ENCODE peak calls at places on chromosomes 12 and 14, in ten cellular contexts. I is right atrium auricular region, P is GM20000, Z is BJ, U is coronary artery, T is Calu3, Q is thoracic aorta, X is heart left ventricle, F is neural crest cell, E is heart right ventricle. V is an unnamed sample.

GRCh38 chr14:101474563-101475467 is 86.5 kb upstream of the DIO3 start:
- DNase-seq in I (no peak), P (no peak), Z (no peak), U (peak), T (no peak), Q (no peak), X (no peak), F (no peak), E (no peak), V (peak)

GRCh38 chr12:105740970-105741725 is 397.6 kb downstream of the NUAK1 start:
- DNase-seq in I (no peak), P (no peak), Z (no peak), U (no peak), T (no peak), Q (no peak), X (peak), F (no peak), E (peak), V (no peak)

GRCh38 chr12:49899921-49900320 is 3.8 kb downstream of the FAIM2 start:
- DNase-seq in I (no peak), P (no peak), Z (no peak), U (no peak), T (no peak), Q (no peak), X (no peak), F (no peak), E (no peak), V (no peak)

GRCh38 chr12:130394906-130395305 is 57.2 kb downstream of the PIWIL1 start:
- DNase-seq in I (no peak), P (no peak), Z (no peak), U (no peak), T (no peak), Q (no peak), X (no peak), F (no peak), E (no peak), V (no peak)

GRCh38 chr14:81221579-81222102 is 882 bp upstream of the GTF2A1 start:
- DNase-seq in I (no peak), P (no peak), Z (no peak), U (no peak), T (no peak), Q (no peak), X (no peak), F (no peak), E (no peak), V (no peak)

GRCh38 chr14:68343534-68344093 is 449.3 kb downstream of the ZFP36L1 start:
- DNase-seq in I (no peak), P (no peak), Z (no peak), U (no peak), T (no peak), Q (no peak), X (no peak), F (no peak), E (no peak), V (no peak)

GRCh38 chr14:34593740-34594375 is 36.1 kb downstream of the SNX6 start:
- DNase-seq in I (no peak), P (no peak), Z (no peak), U (no peak), T (no peak), Q (no peak), X (no peak), F (no peak), E (no peak), V (no peak)

GRCh38 chr12:122303068-122303467 is 36.8 kb upstream of the VPS33A start:
- DNase-seq in I (no peak), P (no peak), Z (no peak), U (no peak), T (no peak), Q (no peak), X (no peak), F (no peak), E (no peak), V (no peak)

GRCh38 chr12:104372048-104372720 is 68.6 kb downstream of the EID3 start:
- DNase-seq in I (peak), P (no peak), Z (no peak), U (no peak), T (no peak), Q (no peak), X (no peak), F (no peak), E (no peak), V (no peak)

GRCh38 chr14:81716953-81717352 is 183.3 kb upstream of the SEL1L start:
- DNase-seq in I (no peak), P (no peak), Z (no peak), U (no peak), T (no peak), Q (no peak), X (no peak), F (no peak), E (no peak), V (no peak)

GRCh38 chr12:60185060-60185459 is 589.2 kb downstream of the SLC16A7 start:
- DNase-seq in I (no peak), P (no peak), Z (no peak), U (no peak), T (no peak), Q (no peak), X (no peak), F (no peak), E (no peak), V (no peak)

GRCh38 chr12:96425973-96426372 is 25.7 kb upstream of the CDK17 start:
- DNase-seq in I (no peak), P (no peak), Z (no peak), U (no peak), T (no peak), Q (no peak), X (no peak), F (no peak), E (no peak), V (no peak)

GRCh38 chr12:87140257-87140656 is 884.1 kb upstream of the MGAT4C start:
- DNase-seq in I (no peak), P (no peak), Z (no peak), U (no peak), T (no peak), Q (no peak), X (no peak), F (no peak), E (no peak), V (no peak)

GRCh38 chr12:42370013-42370412 is 44.0 kb downstream of the PPHLN1 start:
- DNase-seq in I (no peak), P (no peak), Z (no peak), U (no peak), T (no peak), Q (no peak), X (no peak), F (no peak), E (no peak), V (no peak)

GRCh38 chr14:39180553-39180952 is 5.5 kb downstream of the PNN start:
- DNase-seq in I (no peak), P (no peak), Z (no peak), U (no peak), T (no peak), Q (no peak), X (no peak), F (no peak), E (no peak), V (no peak)

GRCh38 chr12:14111230-14111865 is 129.9 kb upstream of the GRIN2B start:
- DNase-seq in I (no peak), P (peak), Z (no peak), U (no peak), T (peak), Q (no peak), X (no peak), F (no peak), E (no peak), V (no peak)

GRCh38 chr14:99043756-99044155 is 228.2 kb downstream of the BCL11B start:
- DNase-seq in I (no peak), P (no peak), Z (no peak), U (peak), T (no peak), Q (no peak), X (no peak), F (no peak), E (no peak), V (no peak)

GRCh38 chr14:92317511-92317910 is 5.5 kb upstream of the SLC24A4 start:
- DNase-seq in I (no peak), P (no peak), Z (no peak), U (no peak), T (no peak), Q (no peak), X (no peak), F (no peak), E (no peak), V (no peak)

GRCh38 chr14:103740991-103741689 is 25.5 kb downstream of the ZFYVE21 start:
- DNase-seq in I (no peak), P (no peak), Z (no peak), U (peak), T (no peak), Q (no peak), X (no peak), F (no peak), E (no peak), V (no peak)

GRCh38 chr12:120286768-120287490 is 4.8 kb downstream of the RNU4-2 start:
- DNase-seq in I (no peak), P (no peak), Z (no peak), U (no peak), T (no peak), Q (no peak), X (no peak), F (no peak), E (no peak), V (no peak)

GRCh38 chr14:99035268-99035667 is 236.7 kb downstream of the BCL11B start:
- DNase-seq in I (peak), P (no peak), Z (no peak), U (peak), T (peak), Q (no peak), X (peak), F (no peak), E (peak), V (no peak)

GRCh38 chr12:20946732-20947131 is 136.2 kb downstream of the SLCO1B3 start:
- DNase-seq in I (no peak), P (peak), Z (no peak), U (no peak), T (no peak), Q (no peak), X (no peak), F (peak), E (no peak), V (no peak)

GRCh38 chr12:79364197-79364596 is 326.6 kb downstream of the PAWR start:
- DNase-seq in I (no peak), P (no peak), Z (no peak), U (no peak), T (no peak), Q (no peak), X (no peak), F (no peak), E (no peak), V (no peak)

GRCh38 chr12:101773560-101774206 is 34.4 kb upstream of the SYCP3 start:
- DNase-seq in I (peak), P (peak), Z (peak), U (no peak), T (peak), Q (no peak), X (peak), F (peak), E (peak), V (peak)

GRCh38 chr14:77212933-77213656 is 31.5 kb downstream of the TMEM63C start:
- DNase-seq in I (no peak), P (peak), Z (no peak), U (no peak), T (peak), Q (no peak), X (no peak), F (peak), E (no peak), V (no peak)
- TF ChIP-seq CTCF in I (no peak), P (peak), Z (peak), U (no peak), T (peak), Q (no peak), X (peak), F (peak), E (peak), V (no peak)

DNA sequence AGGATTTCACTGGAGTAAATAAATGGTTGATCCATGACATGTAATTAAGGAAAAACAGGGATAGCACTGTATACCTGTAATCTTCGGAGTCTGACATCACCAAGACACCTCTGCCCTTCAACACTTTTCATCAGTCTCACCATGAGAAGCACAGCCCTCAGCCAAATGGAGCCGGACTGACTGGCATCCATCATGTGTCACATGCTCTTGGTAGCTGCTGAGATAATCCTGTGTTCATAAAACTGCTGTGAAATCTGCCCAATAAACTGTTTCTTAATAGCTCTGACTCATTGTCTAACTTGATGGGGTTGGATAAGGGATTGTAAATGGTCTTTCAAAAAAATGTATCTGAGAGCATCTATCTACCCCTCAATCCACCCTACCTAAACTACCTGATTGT is 33.6 kb downstream of the KCNH5 start:
- DNase-seq in I (no peak), P (no peak), Z (no peak), U (no peak), T (no peak), Q (no peak), X (no peak), F (no peak), E (no peak), V (no peak)
- TF ChIP-seq CTCF in I (no peak), P (no peak), Z (no peak), U (no peak), T (no peak), Q (no peak), X (no peak), F (no peak), E (no peak), V (no peak)

DNA sequence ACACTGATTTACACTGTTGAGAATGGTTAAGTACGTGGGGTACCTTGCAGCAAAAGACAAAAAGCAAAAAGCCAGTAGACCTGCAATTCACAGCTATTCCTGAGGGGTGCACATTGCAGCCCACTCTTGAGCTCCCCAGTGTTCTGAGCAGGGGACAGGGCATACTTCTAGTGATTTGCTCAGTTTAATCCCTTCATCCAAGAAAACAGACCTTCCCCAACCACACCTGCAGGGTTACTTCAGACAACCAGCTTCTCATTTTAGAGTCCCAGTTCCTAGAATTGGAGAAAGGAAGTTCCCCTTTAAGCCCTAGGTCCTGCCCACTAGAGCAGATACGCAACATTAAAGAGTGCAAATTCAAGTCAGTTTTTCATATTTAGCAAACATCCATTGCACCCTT is 3.6 kb upstream of the WSB2 start:
- DNase-seq in I (no peak), P (peak), Z (no peak), U (no peak), T (no peak), Q (no peak), X (no peak), F (no peak), E (no peak), V (no peak)
- TF ChIP-seq CTCF in I (no peak), P (no peak), Z (peak), U (no peak), T (no peak), Q (peak), X (no peak), F (peak), E (no peak), V (no peak)

DNA sequence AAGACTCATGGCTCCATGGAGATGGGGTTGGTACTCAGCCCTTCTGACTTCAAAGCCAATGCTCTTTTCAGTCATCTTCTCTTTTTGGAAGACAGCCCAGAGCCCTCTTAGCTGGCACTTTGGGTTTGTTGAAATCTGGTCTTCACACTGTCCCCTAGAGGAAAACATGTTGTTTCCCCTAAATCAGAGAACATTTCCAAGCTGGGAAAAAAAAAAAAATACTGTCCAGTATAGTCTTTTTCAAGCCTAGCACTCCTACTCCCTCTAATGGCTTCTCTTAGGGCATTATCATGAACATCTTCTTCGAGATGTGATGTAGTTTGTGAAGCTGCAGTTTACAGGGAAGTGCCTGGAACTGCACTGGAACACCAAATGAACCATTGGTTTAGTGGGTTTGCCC is 3.0 kb upstream of the ZC3H14 start:
- DNase-seq in I (no peak), P (no peak), Z (no peak), U (no peak), T (no peak), Q (no peak), X (no peak), F (no peak), E (no peak), V (no peak)
- TF ChIP-seq CTCF in I (no peak), P (no peak), Z (peak), U (no peak), T (no peak), Q (peak), X (peak), F (no peak), E (peak), V (no peak)

DNA sequence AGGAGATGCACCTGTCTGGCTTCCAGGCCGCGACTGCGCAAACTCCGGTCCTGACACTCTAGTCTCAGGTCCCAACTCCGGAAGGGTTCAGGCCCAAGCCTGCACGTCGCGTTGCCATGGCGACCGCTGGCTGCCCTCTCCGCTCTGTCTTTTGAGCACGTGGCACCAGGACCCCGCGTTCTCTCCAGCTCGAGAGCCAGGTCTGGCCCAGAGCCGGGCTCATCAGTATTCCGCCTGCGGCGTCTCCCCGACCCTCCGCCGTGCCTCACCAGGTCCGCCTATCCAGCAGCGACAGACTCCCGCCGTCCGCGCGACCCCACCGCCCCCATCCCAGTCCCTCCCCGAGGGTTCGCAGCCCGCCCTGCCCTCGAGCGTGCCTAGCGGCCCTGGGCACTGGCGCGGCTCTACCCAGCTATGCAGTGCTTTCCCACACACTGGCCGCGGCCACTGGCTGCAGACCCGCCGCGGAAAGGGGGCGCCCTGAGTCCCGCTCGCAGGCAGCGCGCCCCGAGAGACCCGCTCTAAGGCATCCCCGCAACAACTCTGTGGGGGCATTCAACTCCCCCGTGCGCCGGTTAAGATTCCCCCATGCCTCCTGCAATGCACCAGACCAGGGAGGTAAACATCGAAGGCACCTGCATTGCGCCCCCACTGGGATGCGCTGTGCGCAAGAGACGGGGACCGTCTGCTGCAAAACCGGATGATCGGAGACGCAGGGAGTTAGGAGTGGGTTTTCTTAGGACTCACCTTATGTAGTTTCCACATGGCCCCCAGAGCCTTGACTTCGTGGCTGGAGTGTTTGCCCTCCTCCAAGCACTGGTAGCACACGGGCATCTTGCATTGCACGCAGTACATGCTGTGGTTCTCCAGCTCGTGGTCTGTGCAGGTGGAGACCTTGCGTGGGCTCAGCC is 1.3 kb downstream of the TRIM9 start:
- DNase-seq in I (no peak), P (peak), Z (no peak), U (no peak), T (no peak), Q (no peak), X (no peak), F (peak), E (peak), V (no peak)
- TF ChIP-seq CTCF in I (no peak), P (peak), Z (no peak), U (no peak), T (no peak), Q (no peak), X (no peak), F (peak), E (no peak), V (no peak)

GRCh38 chr14:50061664-50062437 is 54.5 kb downstream of the VCPKMT start:
- DNase-seq in I (no peak), P (peak), Z (no peak), U (no peak), T (peak), Q (no peak), X (no peak), F (no peak), E (no peak), V (no peak)

GRCh38 chr14:50059773-50060629 is 56.4 kb downstream of the VCPKMT start:
- DNase-seq in I (no peak), P (no peak), Z (no peak), U (no peak), T (no peak), Q (no peak), X (no peak), F (no peak), E (no peak), V (no peak)

GRCh38 chr14:50062438-50063039 is 53.8 kb downstream of the VCPKMT start:
- DNase-seq in I (no peak), P (peak), Z (no peak), U (no peak), T (peak), Q (no peak), X (no peak), F (no peak), E (no peak), V (no peak)

GRCh38 chr14:50063876-50064420 is 52.4 kb downstream of the VCPKMT start:
- DNase-seq in I (no peak), P (no peak), Z (no peak), U (no peak), T (no peak), Q (no peak), X (no peak), F (no peak), E (no peak), V (no peak)

DNA sequence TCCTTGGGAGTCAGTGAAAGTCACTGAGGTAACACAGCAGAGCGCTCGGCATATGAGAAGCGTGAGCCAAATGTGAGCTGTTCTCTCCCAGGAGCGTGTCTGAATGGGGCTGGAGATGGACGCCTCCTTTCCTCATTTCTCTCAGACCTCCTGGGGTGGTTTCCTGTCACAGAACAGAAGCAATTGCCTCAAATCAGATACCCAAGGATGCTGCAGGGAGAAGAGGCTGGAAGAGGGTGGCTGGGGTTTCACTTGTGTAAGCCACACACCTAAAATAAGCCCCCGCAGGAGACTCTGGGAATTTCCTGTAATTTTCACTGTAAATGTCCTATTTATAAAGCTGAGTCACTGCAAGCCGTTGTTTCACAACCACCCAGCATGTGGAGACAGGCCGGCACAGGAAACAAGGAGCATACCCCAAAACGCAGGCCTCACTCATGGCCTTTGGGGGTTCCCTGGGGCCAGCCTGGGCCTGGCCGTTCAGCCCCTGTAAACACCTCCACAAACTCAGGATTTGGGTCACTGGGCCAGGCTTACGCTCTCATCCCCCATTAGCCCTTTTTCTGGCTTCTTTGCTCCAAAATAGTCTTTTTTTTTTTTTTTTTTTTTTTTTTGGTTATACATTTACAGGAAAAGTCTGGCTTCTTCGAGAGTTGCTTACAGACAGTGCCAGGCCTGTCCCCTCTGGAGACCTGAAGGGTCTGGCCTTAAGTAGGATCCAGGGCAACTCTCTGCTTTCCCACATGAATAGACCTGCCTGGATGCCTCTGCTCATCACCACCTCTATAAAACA is 55.3 kb downstream of the VCPKMT start:
- DNase-seq in I (peak), P (peak), Z (peak), U (peak), T (peak), Q (peak), X (peak), F (no peak), E (no peak), V (peak)
- TF ChIP-seq CTCF in I (no peak), P (no peak), Z (peak), U (no peak), T (no peak), Q (peak), X (peak), F (peak), E (no peak), V (no peak)

GRCh38 chr12:89040146-89040964 is 311.9 kb downstream of the DUSP6 start:
- DNase-seq in I (no peak), P (peak), Z (no peak), U (no peak), T (no peak), Q (no peak), X (no peak), F (no peak), E (no peak), V (no peak)
- TF ChIP-seq CTCF in I (no peak), P (no peak), Z (no peak), U (no peak), T (no peak), Q (no peak), X (no peak), F (peak), E (no peak), V (no peak)